ENCODE peak calls at places on chromosome 2, in eight cellular contexts. I, F, W, Q, V, S, C and Y are unnamed samples.
A peak's percentile ranks its signal among the peaks of the same experiment; 100 is the strongest.

GRCh38 chr2:215773728-215774127 is 239.6 kb downstream of the MREG start:
- DNase-seq in W (no peak), S (no peak), V (no peak), Q (no peak), F (no peak), I (no peak), C (peak; percentile 95), Y (no peak)

GRCh38 chr2:174699993-174700766 is 64.1 kb downstream of the CHRNA1 start:
- DNase-seq in F (peak; percentile 45), V (peak; percentile 56), W (peak; percentile 69), I (no peak), C (peak; percentile 56), S (no peak), Q (no peak), Y (no peak)

GRCh38 chr2:134897932-134898331 is 20.7 kb upstream of the CCNT2 start:
- DNase-seq in V (no peak), S (no peak), F (peak; percentile 20), C (peak; percentile 25), W (peak; percentile 9), I (no peak), Q (no peak), Y (no peak)

GRCh38 chr2:11597538-11598225 is 63.8 kb downstream of the GREB1 start:
- DNase-seq in S (no peak), F (no peak), W (no peak), I (no peak), C (no peak), V (no peak), Q (no peak), Y (no peak)

GRCh38 chr2:100919316-100919715 is 82.8 kb upstream of the RPL31 start:
- DNase-seq in Q (no peak), W (peak; percentile 19), V (no peak), I (no peak), C (no peak), F (no peak), S (no peak), Y (peak; percentile 45)

GRCh38 chr2:207109768-207110167 is 56.0 kb downstream of the KLF7 start:
- DNase-seq in F (no peak), C (no peak), S (no peak), V (no peak), Q (no peak), W (no peak), I (no peak), Y (no peak)

GRCh38 chr2:152051373-152051893 is 47.4 kb downstream of the CACNB4 start:
- DNase-seq in W (no peak), S (no peak), I (no peak), F (no peak), C (no peak), Q (no peak), V (no peak), Y (no peak)

GRCh38 chr2:191453756-191454155 is 208.6 kb downstream of the MYO1B start:
- DNase-seq in F (no peak), I (no peak), S (no peak), C (no peak), W (no peak), Q (no peak), V (no peak), Y (no peak)

GRCh38 chr2:49165662-49166061 is 11.3 kb upstream of the FSHR start:
- DNase-seq in Q (no peak), V (no peak), F (no peak), I (no peak), W (no peak), C (no peak), S (no peak), Y (no peak)

GRCh38 chr2:129006135-129006885 is 687.6 kb upstream of the HS6ST1 start:
- DNase-seq in W (no peak), V (peak; percentile 6), F (no peak), C (no peak), S (no peak), I (no peak), Q (no peak), Y (no peak)

GRCh38 chr2:196586511-196586991 is 53.0 kb upstream of the CCDC150 start:
- DNase-seq in W (no peak), Q (no peak), F (no peak), C (peak; percentile 91), V (peak; percentile 89), S (no peak), I (no peak), Y (no peak)

DNA sequence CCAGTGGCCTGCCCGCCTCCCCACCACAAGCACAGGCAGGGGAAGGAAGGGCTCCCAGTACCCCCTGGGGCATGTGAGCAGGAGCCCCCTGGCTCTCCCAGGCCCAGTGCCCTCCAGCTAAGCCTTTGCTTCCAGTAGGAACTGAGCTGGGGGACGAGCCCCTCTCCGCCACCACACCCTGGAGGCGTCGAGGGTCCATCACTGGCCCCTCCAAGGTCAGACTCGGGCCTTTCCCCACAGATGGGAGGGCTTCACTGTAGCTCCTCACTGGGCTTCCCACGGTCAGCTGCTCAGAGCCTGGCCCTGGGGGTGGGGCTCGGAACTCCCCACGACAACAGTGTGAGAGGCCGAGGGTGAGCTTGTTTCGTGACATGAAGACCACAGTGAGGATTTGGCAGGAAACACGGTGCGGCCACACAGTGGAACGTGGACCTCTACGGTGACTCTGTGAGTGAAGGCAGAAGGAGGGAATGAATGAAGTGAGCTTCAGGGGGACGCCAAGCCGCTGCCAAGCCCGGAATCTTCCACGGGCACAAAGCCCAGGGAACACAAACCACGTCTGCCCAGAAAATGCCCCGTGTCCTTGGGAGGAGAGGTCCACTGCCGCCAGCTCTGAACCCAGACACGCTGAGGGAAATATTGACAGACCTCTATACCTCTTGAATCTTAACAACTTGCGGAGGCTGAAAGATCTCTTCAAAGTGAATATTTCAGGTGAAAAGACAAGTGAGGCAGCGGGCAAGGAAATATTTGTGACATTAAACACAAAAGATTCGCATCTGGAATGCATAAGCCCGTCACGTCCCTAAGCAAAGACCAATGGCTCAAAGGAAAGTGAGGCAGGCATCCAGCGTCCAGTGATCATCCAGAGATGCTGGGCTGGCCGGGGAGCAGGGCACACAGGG is 144.8 kb upstream of the GPC1 start:
- DNase-seq in C (no peak), F (no peak), S (no peak), Q (no peak), W (no peak), V (no peak), I (no peak), Y (no peak)
- TF ChIP-seq CTCF in C (no peak), F (no peak), S (no peak), Q (no peak), W (no peak), V (no peak), I (no peak), Y (no peak)

GRCh38 chr2:231411871-231412615 is 16.5 kb downstream of the B3GNT7 start:
- DNase-seq in W (peak; percentile 97), F (peak; percentile 79), I (peak; percentile 93), C (peak; percentile 76), Q (peak; percentile 53), V (peak; percentile 82), S (peak; percentile 93), Y (peak; percentile 96)

GRCh38 chr2:231409773-231410172 is 14.3 kb downstream of the B3GNT7 start:
- DNase-seq in F (no peak), V (no peak), W (no peak), S (no peak), Q (no peak), C (no peak), I (no peak), Y (no peak)

GRCh38 chr2:231411237-231411636 is 15.7 kb downstream of the B3GNT7 start:
- DNase-seq in F (no peak), I (no peak), Q (no peak), C (no peak), V (no peak), S (no peak), W (no peak), Y (no peak)

GRCh38 chr2:231412616-231412963 is 17.1 kb downstream of the B3GNT7 start:
- DNase-seq in V (no peak), W (peak; percentile 26), S (no peak), I (no peak), Q (no peak), C (no peak), F (no peak), Y (no peak)

GRCh38 chr2:231410293-231411004 is 14.9 kb downstream of the B3GNT7 start:
- DNase-seq in S (no peak), V (no peak), I (no peak), W (no peak), C (no peak), F (no peak), Q (no peak), Y (no peak)
- TF ChIP-seq CTCF in S (no peak), V (peak; percentile 47), I (peak; percentile 45), W (peak; percentile 47), C (peak; percentile 47), F (peak; percentile 26), Q (peak; percentile 23), Y (peak; percentile 64)

GRCh38 chr2:102449370-102449974 is 23.6 kb upstream of the SLC9A4 start:
- DNase-seq in I (no peak), F (peak; percentile 50), V (peak; percentile 24), C (peak; percentile 57), W (peak; percentile 23), S (peak; percentile 27), Q (no peak), Y (peak; percentile 71)
- TF ChIP-seq CTCF in I (peak; percentile 76), F (peak; percentile 74), V (peak; percentile 72), C (peak; percentile 68), W (peak; percentile 83), S (no peak), Q (peak; percentile 57), Y (peak; percentile 76)

GRCh38 chr2:235262750-235263149 is 231.1 kb upstream of the AGAP1 start:
- DNase-seq in C (peak; percentile 23), W (no peak), Q (no peak), S (no peak), I (no peak), F (no peak), V (no peak), Y (no peak)

GRCh38 chr2:235264512-235264911 is 229.3 kb upstream of the AGAP1 start:
- DNase-seq in W (peak; percentile 20), C (no peak), I (no peak), Q (no peak), F (no peak), S (no peak), V (peak; percentile 31), Y (no peak)

GRCh38 chr2:235264121-235264493 is 229.7 kb upstream of the AGAP1 start:
- DNase-seq in S (no peak), W (no peak), I (no peak), C (no peak), V (no peak), F (no peak), Q (no peak), Y (no peak)

GRCh38 chr2:235265348-235265965 is 228.4 kb upstream of the AGAP1 start:
- DNase-seq in Q (no peak), W (peak; percentile 83), I (no peak), C (no peak), F (no peak), V (no peak), S (no peak), Y (no peak)

GRCh38 chr2:235263205-235264120 is 230.4 kb upstream of the AGAP1 start:
- DNase-seq in V (peak; percentile 95), Q (no peak), F (no peak), S (peak; percentile 70), I (no peak), C (peak; percentile 92), W (peak; percentile 27), Y (no peak)
- TF ChIP-seq CTCF in V (peak; percentile 13), Q (no peak), F (no peak), S (no peak), I (no peak), C (peak; percentile 6), W (no peak), Y (no peak)